ENCODE peak calls at places on chromosomes 5 and 9, in five cellular contexts. U is astrocyte, A is AG10803, E is tibial nerve, H is PC-3. B is an unnamed sample.

GRCh38 chr9:31500422-31500821 is 884.0 kb upstream of the ACO1 start:
- DNase-seq in A (no peak), H (no peak), U (no peak), E (no peak), B (no peak)

GRCh38 chr5:10481241-10481932 is 39.7 kb downstream of the ROPN1L start:
- DNase-seq in H (peak), E (no peak), U (no peak), A (no peak), B (no peak)

GRCh38 chr5:149618581-149619248 is 37.4 kb downstream of the ARHGEF37 start:
- DNase-seq in H (peak), A (peak), E (no peak), U (peak), B (no peak)

GRCh38 chr9:2837915-2838314 is 6.0 kb downstream of the PUM3 start:
- DNase-seq in U (no peak), H (no peak), E (no peak), A (peak), B (no peak)

GRCh38 chr5:85452322-85453025 is 1067.8 kb upstream of the EDIL3 start:
- DNase-seq in A (no peak), E (no peak), H (peak), U (no peak), B (no peak)

GRCh38 chr5:166582416-166582815 is 1709.0 kb upstream of the WWC1 start:
- DNase-seq in H (no peak), U (no peak), A (no peak), E (no peak), B (no peak)

GRCh38 chr9:98130576-98131228 is 11.7 kb upstream of the TRIM14 start:
- DNase-seq in A (no peak), H (no peak), E (no peak), U (no peak), B (no peak)

GRCh38 chr5:1821862-1822261 is 20.7 kb downstream of the NDUFS6 start:
- DNase-seq in U (no peak), E (no peak), H (no peak), A (no peak), B (no peak)

GRCh38 chr5:124907098-124907644 is 160.7 kb upstream of the ZNF608 start:
- DNase-seq in U (no peak), E (no peak), H (no peak), A (peak), B (no peak)

GRCh38 chr5:133906303-133906702 is 62.1 kb downstream of the C5orf15 start:
- DNase-seq in U (no peak), H (no peak), E (no peak), A (no peak), B (no peak)

GRCh38 chr5:64505769-64506566 is at the start of gene RGS7BP:
- DNase-seq in E (no peak), U (peak), A (peak), H (peak), B (peak)

GRCh38 chr5:914174-914573 is 21.5 kb downstream of the TRIP13 start:
- DNase-seq in E (no peak), U (no peak), A (no peak), H (no peak), B (no peak)

GRCh38 chr5:146751781-146752401 is 126.7 kb downstream of the PPP2R2B start:
- DNase-seq in A (no peak), U (no peak), H (no peak), E (no peak), B (no peak)

GRCh38 chr5:141430332-141431113 is at the start of gene PCDHGA12:
- DNase-seq in E (peak), H (no peak), A (peak), U (peak), B (no peak)

GRCh38 chr9:123395276-123396006 is 39.4 kb downstream of the CRB2 start:
- DNase-seq in U (no peak), A (no peak), E (no peak), H (no peak), B (no peak)

GRCh38 chr5:164153469-164154172 is 648.2 kb downstream of the MAT2B start:
- DNase-seq in H (peak), A (no peak), E (no peak), U (peak), B (no peak)

GRCh38 chr5:44691811-44692210 is 116.9 kb upstream of the MRPS30 start:
- DNase-seq in U (no peak), A (no peak), H (peak), E (no peak), B (no peak)

GRCh38 chr9:9747787-9748186 is 865.0 kb downstream of the PTPRD start:
- DNase-seq in E (no peak), A (no peak), U (peak), H (peak), B (no peak)

GRCh38 chr5:135206862-135207261 is 172.8 kb upstream of the PITX1 start:
- DNase-seq in E (no peak), U (no peak), A (no peak), H (no peak), B (no peak)

GRCh38 chr9:80376180-80376579 is 804.4 kb downstream of the TLE4 start:
- DNase-seq in H (no peak), A (no peak), U (no peak), E (no peak), B (no peak)

GRCh38 chr5:145478651-145479050 is 356.5 kb downstream of the PRELID2 start:
- DNase-seq in U (no peak), E (no peak), H (peak), A (no peak), B (no peak)

GRCh38 chr9:86287013-86287412 is 4.7 kb upstream of the ISCA1 start:
- DNase-seq in U (peak), H (peak), E (no peak), A (peak), B (no peak)

GRCh38 chr5:101024299-101024698 is 121.2 kb upstream of the ST8SIA4 start:
- DNase-seq in E (no peak), A (no peak), U (no peak), H (no peak), B (no peak)

GRCh38 chr5:92962752-92963151 is 618.3 kb downstream of the NR2F1-AS1 start:
- DNase-seq in H (no peak), E (no peak), A (no peak), U (no peak), B (no peak)

GRCh38 chr5:117054808-117055398 is 480.3 kb upstream of the SEMA6A start:
- DNase-seq in H (no peak), E (no peak), A (no peak), U (no peak), B (no peak)

GRCh38 chr9:6152824-6153223 is 62.8 kb upstream of the IL33 start:
- DNase-seq in U (no peak), E (no peak), A (no peak), H (peak), B (no peak)

GRCh38 chr5:58466939-58467338 is 7.1 kb upstream of the PLK2 start:
- DNase-seq in E (no peak), A (peak), H (peak), U (peak), B (no peak)

GRCh38 chr5:178825444-178825843 is 34.3 kb upstream of the ZNF354B start:
- DNase-seq in A (no peak), U (no peak), H (no peak), E (no peak), B (no peak)

GRCh38 chr5:146630467-146630866 is 114.5 kb upstream of the GPR151 start:
- DNase-seq in U (peak), A (no peak), E (no peak), H (no peak), B (no peak)

GRCh38 chr9:121233906-121234901 is 32.5 kb upstream of the RAB14 start:
- DNase-seq in E (no peak), U (peak), A (peak), H (peak), B (no peak)

GRCh38 chr9:92665836-92666235 is 4.1 kb downstream of the IPPK start:
- DNase-seq in U (no peak), E (no peak), H (no peak), A (no peak), B (no peak)

GRCh38 chr9:134656334-134657034 is 14.9 kb downstream of the COL5A1 start:
- DNase-seq in H (peak), E (no peak), A (no peak), U (no peak), B (no peak)
- TF ChIP-seq CTCF in H (peak), E (no peak), A (peak), U (no peak), B (no peak)

DNA sequence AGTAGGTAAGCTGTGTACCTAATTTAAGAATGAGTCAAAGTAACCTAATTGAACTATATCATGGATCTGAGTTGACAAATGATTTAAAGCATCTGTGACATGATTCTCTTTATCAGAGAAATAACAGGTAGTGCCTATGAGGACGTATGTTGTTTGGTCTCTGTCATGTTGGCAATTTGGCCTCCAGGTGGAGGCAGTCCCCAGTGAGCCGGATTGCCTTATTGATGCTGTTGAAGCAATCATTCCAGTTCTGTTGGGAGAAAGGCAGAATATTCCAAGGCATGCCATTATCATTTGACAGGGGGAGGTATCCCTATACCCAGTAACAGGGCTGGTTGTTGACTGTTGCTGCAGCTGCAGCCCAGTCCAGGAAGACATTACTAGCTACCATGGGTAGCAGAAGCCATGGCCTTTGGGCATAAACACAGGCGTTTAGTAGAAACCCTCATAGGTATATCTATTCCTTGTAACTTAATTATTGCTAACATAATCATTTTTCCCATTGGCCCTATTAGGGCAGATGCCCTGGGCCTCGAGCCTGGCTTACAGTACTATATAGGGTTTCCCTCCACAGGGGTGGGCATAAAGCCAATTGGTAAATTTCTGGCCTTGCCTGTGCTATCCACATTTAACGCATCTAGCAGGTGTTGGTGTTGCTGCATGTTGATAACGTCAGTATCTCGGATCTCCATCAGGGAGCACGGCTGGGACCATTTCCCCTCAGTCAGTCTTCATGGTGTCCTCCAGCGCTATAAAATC is 12.2 kb upstream of the SLC22A4 start:
- DNase-seq in U (no peak), A (no peak), E (no peak), H (no peak), B (no peak)
- TF ChIP-seq CTCF in U (no peak), A (no peak), E (no peak), H (peak), B (no peak)

DNA sequence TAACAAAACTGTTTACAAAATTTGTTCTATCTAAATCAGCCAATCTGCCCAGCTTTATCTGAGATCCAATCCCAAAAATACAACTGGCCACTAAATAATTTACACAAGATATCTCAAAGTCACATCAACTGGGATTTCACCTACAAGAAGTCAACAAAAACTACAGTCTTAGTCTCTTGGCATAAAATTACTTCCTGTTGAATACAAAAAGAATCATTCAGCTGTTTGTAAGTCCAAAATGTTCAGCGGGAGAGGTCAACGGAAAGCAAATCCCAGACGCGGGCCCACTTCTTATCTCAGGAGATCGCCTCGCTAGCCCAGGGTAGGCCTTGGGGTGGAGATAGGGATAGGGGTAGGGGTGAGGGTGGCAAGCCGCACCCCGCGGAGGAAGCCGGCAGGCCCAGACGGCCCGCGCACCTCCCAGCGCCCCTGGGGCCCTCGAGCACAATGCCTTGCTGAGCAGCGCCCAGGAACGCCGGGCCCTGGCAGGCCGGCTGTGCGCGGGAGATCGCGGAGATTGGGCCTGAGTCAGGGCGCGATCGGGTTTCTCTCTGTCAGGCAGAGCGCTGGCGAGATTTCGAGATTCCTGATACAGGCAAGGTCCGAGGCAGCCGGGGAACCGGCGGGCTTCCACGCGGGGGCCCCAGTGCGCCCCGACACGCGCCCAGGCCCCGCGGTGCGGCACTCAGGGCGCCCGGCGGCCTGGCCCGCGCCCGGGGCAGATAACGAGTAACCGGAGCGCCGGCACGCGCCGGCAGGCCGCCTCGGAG is 710 bp downstream of the HINT1 start:
- DNase-seq in U (peak), E (peak), A (peak), H (peak), B (peak)
- TF ChIP-seq CTCF in U (no peak), E (peak), A (no peak), H (no peak), B (no peak)

DNA sequence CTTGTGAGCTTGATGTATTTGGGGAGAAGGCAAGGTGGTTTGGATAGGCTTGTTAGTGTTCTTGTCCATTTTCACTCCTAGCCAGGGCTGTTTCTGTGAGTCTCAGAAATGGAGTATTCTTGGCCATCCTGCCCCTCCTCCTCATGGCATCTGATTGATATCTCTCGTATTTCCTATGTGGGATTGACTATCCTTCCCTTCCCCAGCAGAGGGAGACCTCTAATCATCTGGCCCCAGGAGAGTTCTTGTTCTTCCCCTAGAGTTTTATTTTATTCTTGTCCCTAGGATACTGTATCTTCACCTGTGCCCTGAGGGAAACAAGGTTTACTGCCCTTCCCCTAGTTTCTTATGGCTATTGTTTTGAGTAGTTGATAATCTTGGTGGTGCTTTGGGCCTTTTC is 114.4 kb downstream of the VPS13A start:
- DNase-seq in H (peak), A (peak), E (no peak), U (no peak), B (no peak)
- TF ChIP-seq CTCF in H (peak), A (peak), E (no peak), U (peak), B (no peak)

DNA sequence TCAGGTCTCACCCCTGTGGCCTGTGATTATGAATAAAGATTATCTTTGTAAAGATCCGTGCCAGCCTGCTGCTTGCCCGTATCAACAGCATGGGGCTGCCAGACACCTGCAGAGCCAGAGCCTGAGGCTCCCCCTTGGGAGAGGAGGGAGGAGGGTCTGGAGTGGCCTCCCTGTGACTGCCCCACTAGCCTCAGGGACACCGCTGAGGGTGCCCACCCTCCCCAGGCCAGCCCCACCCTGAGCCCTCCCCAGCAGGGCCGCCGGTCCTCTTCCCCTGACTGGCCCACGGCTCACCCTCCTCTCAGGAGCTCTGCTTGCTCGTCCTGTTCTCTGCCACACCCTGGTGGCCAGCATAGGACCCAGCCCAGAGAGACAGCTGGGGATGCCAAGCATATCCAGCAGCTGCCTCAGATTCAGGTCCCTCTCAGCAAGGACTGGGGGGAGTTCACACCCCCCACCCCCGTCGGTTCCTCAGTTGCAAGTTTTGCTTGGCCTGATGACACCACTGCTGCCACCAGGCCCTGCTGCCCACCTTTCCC is 1.9 kb downstream of the SSNA1 start:
- DNase-seq in E (no peak), U (no peak), A (no peak), H (peak), B (no peak)
- TF ChIP-seq CTCF in E (no peak), U (no peak), A (no peak), H (peak), B (no peak)

DNA sequence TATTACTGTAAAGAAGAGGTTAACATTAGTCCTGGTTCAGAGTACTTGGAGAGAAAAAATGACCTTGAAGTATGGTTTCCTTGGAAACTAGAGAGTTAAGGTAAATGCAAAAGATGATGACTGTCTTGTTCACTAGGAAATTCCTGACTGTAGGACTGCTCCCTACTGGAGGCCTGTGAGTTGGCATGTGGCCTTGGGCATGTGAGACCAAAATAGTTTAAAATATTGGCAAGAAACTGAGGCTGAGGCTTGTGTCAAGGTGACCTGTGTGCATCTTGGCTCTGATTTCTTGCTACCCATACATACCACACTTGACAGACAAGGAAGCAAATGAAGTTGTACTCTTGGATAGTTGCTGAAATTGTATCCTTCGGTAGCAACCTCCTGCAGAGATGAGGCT is 96.5 kb downstream of the TARS1 start:
- DNase-seq in U (peak), A (no peak), H (no peak), E (no peak), B (no peak)
- TF ChIP-seq CTCF in U (no peak), A (no peak), H (no peak), E (no peak), B (no peak)

GRCh38 chr5:119304439-119304838 is 51.4 kb upstream of the TNFAIP8 start:
- DNase-seq in E (no peak), U (no peak), H (no peak), A (no peak), B (no peak)

GRCh38 chr5:119301210-119301609 is 54.6 kb upstream of the TNFAIP8 start:
- DNase-seq in H (no peak), A (no peak), U (no peak), E (no peak), B (no peak)

GRCh38 chr5:119302449-119302848 is 53.4 kb upstream of the TNFAIP8 start:
- DNase-seq in A (no peak), H (no peak), E (no peak), U (no peak), B (no peak)

GRCh38 chr5:119301947-119302346 is 53.9 kb upstream of the TNFAIP8 start:
- DNase-seq in U (no peak), E (no peak), H (peak), A (no peak), B (no peak)

GRCh38 chr5:119302916-119303897 is 52.6 kb upstream of the TNFAIP8 start:
- DNase-seq in U (peak), H (peak), E (peak), A (peak), B (no peak)
- TF ChIP-seq CTCF in U (peak), H (no peak), E (no peak), A (peak), B (no peak)

GRCh38 chr9:12993432-12993831 is 218.6 kb downstream of the LURAP1L start:
- DNase-seq in U (no peak), H (no peak), A (no peak), E (no peak), B (no peak)

GRCh38 chr9:12989669-12990068 is 214.8 kb downstream of the LURAP1L start:
- DNase-seq in E (no peak), A (no peak), H (no peak), U (no peak), B (no peak)

DNA sequence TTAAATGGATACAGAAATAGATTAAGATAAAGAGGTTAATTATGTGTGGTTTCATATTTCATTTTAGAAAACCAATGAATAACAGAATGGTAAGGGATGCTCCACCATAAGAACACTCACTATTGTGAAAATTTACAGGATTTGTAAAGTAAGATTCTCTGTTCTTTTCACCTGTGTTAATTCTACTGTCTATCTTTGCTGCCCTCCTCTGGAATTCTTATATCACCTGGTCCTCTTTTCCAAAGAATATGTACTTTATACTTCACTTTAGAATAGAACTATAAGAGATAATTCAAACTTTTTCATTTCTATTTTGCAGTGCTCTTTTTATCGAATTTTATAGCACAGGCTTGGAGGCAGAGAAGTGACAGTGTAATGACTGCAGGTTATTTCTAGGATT is 213.4 kb downstream of the LURAP1L start:
- DNase-seq in U (no peak), H (no peak), A (no peak), E (no peak), B (no peak)
- TF ChIP-seq CTCF in U (no peak), H (peak), A (peak), E (no peak), B (no peak)